ENCODE peak calls at places on chromosomes 11 and 22, in five cellular contexts. W, C, B, J and O are unnamed samples. For H3K36me3, the result is how much of the 10 kb centered on the place peaks cover.

GRCh38 chr11:13649619-13650018 is 18.8 kb upstream of the FAR1 start:
- DNase-seq in W (no peak), C (no peak), B (no peak), J (no peak), O (no peak)

GRCh38 chr11:31810779-31811647 is at the start of gene PAX6:
- DNase-seq in W (peak), C (no peak), B (peak), J (peak), O (peak)

GRCh38 chr11:115736146-115736545 is 231.9 kb upstream of the CADM1 start:
- DNase-seq in W (no peak), C (no peak), B (no peak), J (peak), O (no peak)

GRCh38 chr11:78749243-78749730 is 174.6 kb upstream of the NARS2 start:
- DNase-seq in W (no peak), C (no peak), B (no peak), J (no peak), O (no peak)

GRCh38 chr22:25972397-25972796 is 196.9 kb upstream of the SEZ6L start:
- DNase-seq in W (no peak), C (no peak), B (no peak), J (no peak), O (no peak)

GRCh38 chr22:49613108-49613507 is 214.6 kb downstream of the BRD1 start:
- DNase-seq in W (peak), C (peak), B (peak), J (no peak), O (no peak)

GRCh38 chr11:95335989-95336388 is 105.0 kb upstream of the SESN3 start:
- DNase-seq in W (no peak), C (no peak), B (no peak), J (no peak), O (no peak)

GRCh38 chr11:6319001-6319878 is 1.1 kb downstream of the CAVIN3 start:
- DNase-seq in W (peak), C (peak), B (no peak), J (peak), O (peak)

GRCh38 chr22:49426098-49426497 is 401.6 kb downstream of the BRD1 start:
- DNase-seq in W (no peak), C (no peak), B (no peak), J (no peak), O (no peak)

GRCh38 chr11:12704049-12704448 is 29.8 kb downstream of the TEAD1 start:
- DNase-seq in W (no peak), C (no peak), B (no peak), J (peak), O (no peak)

GRCh38 chr11:123388640-123389039 is 41.4 kb upstream of the GRAMD1B start:
- DNase-seq in W (no peak), C (no peak), B (no peak), J (no peak), O (no peak)

GRCh38 chr11:59417023-59417422 is 9.2 kb downstream of the OR5A2 start:
- DNase-seq in W (no peak), C (no peak), B (no peak), J (no peak), O (no peak)

GRCh38 chr11:102830328-102830727 is 13.1 kb downstream of the MMP3 start:
- DNase-seq in W (no peak), C (no peak), B (no peak), J (peak), O (no peak)

GRCh38 chr11:14042686-14043440 is 80.3 kb downstream of the SPON1 start:
- DNase-seq in W (no peak), C (no peak), B (no peak), J (no peak), O (no peak)

GRCh38 chr11:128643661-128644060 is 50.2 kb upstream of the FLI1 start:
- DNase-seq in W (no peak), C (no peak), B (no peak), J (no peak), O (no peak)

GRCh38 chr11:66951927-66952337 is 6.3 kb downstream of the PC start:
- DNase-seq in W (no peak), C (no peak), B (no peak), J (no peak), O (no peak)

GRCh38 chr11:131867457-131868257 is 497.2 kb downstream of the NTM start:
- DNase-seq in W (no peak), C (no peak), B (peak), J (peak), O (peak)

GRCh38 chr11:11170352-11171084 is 182.5 kb downstream of the CSNK2A3 start:
- DNase-seq in W (no peak), C (no peak), B (no peak), J (no peak), O (peak)

DNA sequence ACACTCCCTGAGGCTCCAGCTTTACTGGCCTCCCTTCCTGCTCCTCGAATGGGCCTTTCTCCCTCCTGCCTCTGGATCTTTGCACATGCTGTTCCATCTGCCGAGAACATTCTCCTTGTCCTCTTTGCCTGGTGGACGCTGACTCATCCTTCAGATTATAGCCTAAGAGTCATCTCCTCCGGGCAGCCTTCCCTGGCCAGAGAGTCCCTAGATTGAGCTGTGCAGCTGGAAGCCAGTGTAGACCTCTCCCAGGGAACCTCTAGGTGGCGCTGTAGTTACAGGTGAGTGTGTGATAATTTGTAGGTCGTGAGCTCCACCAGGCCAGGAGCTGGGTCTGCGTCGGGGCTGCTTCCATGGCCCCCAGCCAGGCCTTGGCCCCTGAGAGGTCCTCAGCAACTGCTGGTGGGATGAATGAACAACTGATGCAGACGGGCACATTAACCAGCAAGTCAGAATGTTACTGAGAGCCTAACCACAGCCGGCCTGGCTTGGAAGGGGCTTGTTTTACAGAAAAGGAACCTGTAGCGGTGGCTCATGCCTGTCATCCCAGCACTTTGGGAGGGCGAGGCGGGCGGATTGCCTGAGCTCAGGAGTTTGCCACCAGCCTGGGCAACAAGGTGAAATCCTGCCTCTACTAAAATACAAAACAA is 8.7 kb downstream of the PNPLA5 start:
- DNase-seq in W (peak), C (no peak), B (peak), J (peak), O (peak)
- TF ChIP-seq CTCF in W (no peak), C (peak), B (peak), J (peak), O (peak)

GRCh38 chr22:21643533-21644357 is 1.6 kb downstream of the SDF2L1 start:
- DNase-seq in W (no peak), C (no peak), B (no peak), J (no peak), O (no peak)
- H3K4me3 ChIP-seq in W (no peak), C (no peak), B (peak), J (no peak), O (peak)

DNA sequence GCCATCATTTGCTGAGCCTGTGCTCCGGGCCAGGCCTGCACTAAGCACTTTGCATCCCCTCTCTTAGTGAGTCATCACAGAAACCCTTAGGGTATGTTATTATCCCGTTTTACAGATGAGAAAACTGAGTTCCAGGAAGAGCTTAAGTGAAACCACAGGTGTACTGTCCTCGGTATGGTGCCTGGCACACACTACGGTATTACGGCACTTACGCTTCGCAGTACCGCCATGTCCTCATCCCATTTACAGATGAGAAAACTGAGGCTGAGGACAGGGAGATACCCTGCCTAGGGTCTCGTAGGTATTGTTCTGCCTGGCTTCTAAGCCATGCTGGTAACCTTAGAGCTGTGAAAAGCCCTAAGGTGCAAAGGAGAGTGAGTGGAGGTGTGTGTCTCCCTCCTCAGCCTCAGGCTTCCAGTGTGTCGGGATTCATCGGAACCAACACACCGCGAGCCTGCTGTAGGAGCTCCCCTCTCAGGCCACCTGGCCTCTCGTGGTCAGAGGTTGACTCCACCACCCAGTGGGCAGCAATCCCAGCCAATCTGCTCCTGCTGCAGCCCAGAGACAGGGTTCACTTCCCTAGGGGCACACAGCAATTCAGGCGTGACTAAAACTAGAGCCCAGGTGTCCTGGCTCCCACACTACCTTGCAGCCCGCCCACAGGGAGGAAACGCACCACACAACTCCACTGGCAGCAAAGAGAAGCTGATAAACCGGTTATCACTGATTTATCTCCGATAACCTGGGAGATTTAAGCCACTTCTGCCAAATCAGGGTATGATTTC is 39.6 kb upstream of the HMOX1 start:
- DNase-seq in W (no peak), C (no peak), B (no peak), J (no peak), O (no peak)
- H3K36me3 ChIP-seq in W (half or more), C (half or more), B (under half), J (under half), O (under half)

GRCh38 chr11:129731316-129731715 is 84.3 kb upstream of the TMEM45B start:
- DNase-seq in W (no peak), C (no peak), B (no peak), J (peak), O (no peak)

GRCh38 chr11:129733981-129734380 is 81.7 kb upstream of the TMEM45B start:
- DNase-seq in W (no peak), C (no peak), B (no peak), J (no peak), O (no peak)

GRCh38 chr11:129734654-129735053 is 81.0 kb upstream of the TMEM45B start:
- DNase-seq in W (no peak), C (no peak), B (no peak), J (no peak), O (no peak)

GRCh38 chr11:129733384-129733783 is 82.3 kb upstream of the TMEM45B start:
- DNase-seq in W (no peak), C (no peak), B (no peak), J (no peak), O (no peak)

GRCh38 chr11:129732926-129733325 is 82.7 kb upstream of the TMEM45B start:
- DNase-seq in W (peak), C (no peak), B (peak), J (no peak), O (no peak)
- TF ChIP-seq CTCF in W (no peak), C (no peak), B (no peak), J (no peak), O (no peak)

GRCh38 chr22:37803195-37803635 is 4.5 kb upstream of the GCAT start:
- DNase-seq in W (no peak), C (no peak), B (peak), J (no peak), O (no peak)
- H3K4me3 ChIP-seq in W (no peak), C (peak), B (peak), J (peak), O (no peak)

GRCh38 chr11:27623945-27624523 is 76.2 kb downstream of the BDNF start:
- DNase-seq in W (no peak), C (no peak), B (no peak), J (no peak), O (no peak)

GRCh38 chr11:27626938-27627586 is 73.2 kb downstream of the BDNF start:
- DNase-seq in W (no peak), C (no peak), B (no peak), J (no peak), O (no peak)

GRCh38 chr11:27627979-27628378 is 72.3 kb downstream of the BDNF start:
- DNase-seq in W (no peak), C (no peak), B (no peak), J (no peak), O (no peak)

GRCh38 chr11:27626269-27626937 is 73.9 kb downstream of the BDNF start:
- DNase-seq in W (no peak), C (no peak), B (no peak), J (no peak), O (no peak)

GRCh38 chr11:27625347-27625912 is 74.8 kb downstream of the BDNF start:
- DNase-seq in W (no peak), C (no peak), B (no peak), J (no peak), O (no peak)
- H3K36me3 ChIP-seq in W (under half), C (under half), B (under half), J (under half), O (under half)

GRCh38 chr22:47335460-47335859 is 573.0 kb downstream of the TBC1D22A start:
- DNase-seq in W (no peak), C (no peak), B (no peak), J (no peak), O (no peak)
- TF ChIP-seq CTCF in W (no peak), C (no peak), B (no peak), J (no peak), O (no peak)

GRCh38 chr11:108895579-108896480 is 231.0 kb downstream of the DDX10 start:
- DNase-seq in W (no peak), C (no peak), B (no peak), J (peak), O (peak)
- H3K4me3 ChIP-seq in W (no peak), C (no peak), B (no peak), J (peak), O (no peak)

DNA sequence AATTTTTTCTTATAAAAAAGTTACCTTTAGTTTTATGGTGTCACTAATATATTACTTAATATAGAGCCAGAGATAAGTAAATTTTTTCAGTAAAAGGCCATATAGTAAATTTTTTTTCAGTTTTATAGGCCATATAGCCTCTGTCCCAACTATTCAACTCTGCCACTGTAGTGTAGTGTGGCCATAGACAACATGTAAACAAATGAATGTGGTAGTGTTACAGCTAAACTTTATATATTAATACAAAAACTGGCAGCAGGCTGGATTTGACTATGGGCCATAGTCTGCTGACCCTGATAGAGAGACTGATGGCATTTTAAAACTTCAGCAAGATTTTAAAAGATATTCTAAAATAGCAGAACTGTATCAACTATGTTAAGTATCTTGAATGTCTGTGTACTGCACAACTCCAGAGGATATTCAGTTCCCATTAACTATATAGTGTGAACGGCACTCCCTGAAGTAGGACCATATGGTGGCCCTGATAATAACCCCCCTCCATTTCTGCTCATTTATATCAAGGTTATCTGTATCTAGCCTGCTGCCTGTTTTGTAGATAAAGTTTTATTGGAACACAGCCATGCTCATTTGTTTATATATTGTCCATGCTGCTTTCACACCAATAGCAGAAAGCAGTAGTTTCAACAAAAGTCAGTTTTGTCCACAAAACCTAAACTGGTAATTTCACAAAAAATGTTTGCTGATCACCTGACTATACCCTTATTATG is 71.6 kb downstream of the PRMT3 start:
- DNase-seq in W (no peak), C (no peak), B (no peak), J (no peak), O (no peak)
- H3K36me3 ChIP-seq in W (under half), C (under half), B (under half), J (under half), O (under half)